ENCODE peak calls at places on chromosomes 4 and X, in four cellular contexts. One of them, this sample, is unnamed.

GRCh38 chr4:119025916-119026661 is 109.5 kb upstream of the MYOZ2 start:
- DNase-seq in fibroblast of lung: peak; percentile 91
- DNase-seq in mucosa of descending colon: no peak
- DNase-seq in tibial nerve: no peak
- DNase-seq in this sample: peak; percentile 82

GRCh38 chrX:76454456-76454927 is 27.0 kb downstream of the MAGEE1 start:
- DNase-seq in fibroblast of lung: peak; percentile 2
- DNase-seq in mucosa of descending colon: peak; percentile 8
- DNase-seq in tibial nerve: no peak
- DNase-seq in this sample: no peak

GRCh38 chr4:83661359-83661758 is 125.5 kb downstream of the GPAT3 start:
- DNase-seq in fibroblast of lung: no peak
- DNase-seq in mucosa of descending colon: no peak
- DNase-seq in tibial nerve: no peak
- DNase-seq in this sample: no peak

GRCh38 chr4:16199132-16199531 is 27.1 kb downstream of the TAPT1 start:
- DNase-seq in fibroblast of lung: peak; percentile 30
- DNase-seq in mucosa of descending colon: no peak
- DNase-seq in tibial nerve: no peak
- DNase-seq in this sample: no peak

GRCh38 chr4:118112647-118113046 is 78.4 kb downstream of the NDST3 start:
- DNase-seq in fibroblast of lung: peak; percentile 39
- DNase-seq in mucosa of descending colon: no peak
- DNase-seq in tibial nerve: no peak
- DNase-seq in this sample: no peak

GRCh38 chr4:56200275-56200674 is 187.0 kb downstream of the AASDH start:
- DNase-seq in fibroblast of lung: peak; percentile 26
- DNase-seq in mucosa of descending colon: no peak
- DNase-seq in tibial nerve: no peak
- DNase-seq in this sample: no peak

GRCh38 chr4:189046642-189047041 is 894.0 kb upstream of the FRG1 start:
- DNase-seq in fibroblast of lung: peak; percentile 20
- DNase-seq in mucosa of descending colon: no peak
- DNase-seq in tibial nerve: no peak
- DNase-seq in this sample: no peak

GRCh38 chr4:74716436-74716765 is 77.9 kb downstream of the BTC start:
- DNase-seq in fibroblast of lung: no peak
- DNase-seq in mucosa of descending colon: no peak
- DNase-seq in tibial nerve: no peak
- DNase-seq in this sample: no peak

GRCh38 chr4:155569471-155569870 is 97.2 kb upstream of the GUCY1A1 start:
- DNase-seq in fibroblast of lung: no peak
- DNase-seq in mucosa of descending colon: no peak
- DNase-seq in tibial nerve: no peak
- DNase-seq in this sample: no peak

GRCh38 chrX:10098235-10098819 is 58.4 kb upstream of the CLCN4 start:
- DNase-seq in fibroblast of lung: no peak
- DNase-seq in mucosa of descending colon: peak; percentile 33
- DNase-seq in tibial nerve: no peak
- DNase-seq in this sample: no peak

GRCh38 chrX:132023896-132024386 is 839 bp downstream of the STK26 start:
- DNase-seq in fibroblast of lung: no peak
- DNase-seq in mucosa of descending colon: peak; percentile 63
- DNase-seq in tibial nerve: no peak
- DNase-seq in this sample: no peak

GRCh38 chr4:179893967-179894590 is 2349.1 kb upstream of the TENM3 start:
- DNase-seq in fibroblast of lung: peak; percentile 32
- DNase-seq in mucosa of descending colon: no peak
- DNase-seq in tibial nerve: no peak
- DNase-seq in this sample: peak; percentile 75

GRCh38 chr4:8817081-8817812 is 54.4 kb downstream of the HMX1 start:
- DNase-seq in fibroblast of lung: no peak
- DNase-seq in mucosa of descending colon: no peak
- DNase-seq in tibial nerve: no peak
- DNase-seq in this sample: no peak

GRCh38 chrX:7145454-7145853 is 2.1 kb upstream of the STS start:
- DNase-seq in fibroblast of lung: no peak
- DNase-seq in mucosa of descending colon: no peak
- DNase-seq in tibial nerve: no peak
- DNase-seq in this sample: no peak

GRCh38 chr4:105930696-105931095 is 35.4 kb downstream of the NPNT start:
- DNase-seq in fibroblast of lung: no peak
- DNase-seq in mucosa of descending colon: no peak
- DNase-seq in tibial nerve: no peak
- DNase-seq in this sample: no peak

GRCh38 chr4:101337688-101338087 is 9.6 kb downstream of the PPP3CA start:
- DNase-seq in fibroblast of lung: peak; percentile 68
- DNase-seq in mucosa of descending colon: no peak
- DNase-seq in tibial nerve: no peak
- DNase-seq in this sample: no peak

GRCh38 chr4:73620115-73620792 is at the start of gene RASSF6:
- DNase-seq in fibroblast of lung: peak; percentile 20
- DNase-seq in mucosa of descending colon: peak; percentile 90
- DNase-seq in tibial nerve: no peak
- DNase-seq in this sample: no peak

GRCh38 chr4:186249785-186250739 is 15.9 kb upstream of the F11 start:
- DNase-seq in fibroblast of lung: peak; percentile 35
- DNase-seq in mucosa of descending colon: no peak
- DNase-seq in tibial nerve: no peak
- DNase-seq in this sample: no peak

GRCh38 chr4:137370699-137371098 is 161.6 kb downstream of the PCDH18 start:
- DNase-seq in fibroblast of lung: no peak
- DNase-seq in mucosa of descending colon: no peak
- DNase-seq in tibial nerve: no peak
- DNase-seq in this sample: no peak

GRCh38 chr4:80538276-80538926 is 202.9 kb downstream of the CFAP299 start:
- DNase-seq in fibroblast of lung: peak; percentile 58
- DNase-seq in mucosa of descending colon: no peak
- DNase-seq in tibial nerve: no peak
- DNase-seq in this sample: no peak

GRCh38 chrX:103329991-103330390 is at the start of gene TCEAL7:
- DNase-seq in fibroblast of lung: peak; percentile 65
- DNase-seq in mucosa of descending colon: no peak
- DNase-seq in tibial nerve: no peak
- DNase-seq in this sample: peak; percentile 4

GRCh38 chr4:183214912-183215488 is 105.1 kb downstream of the CLDN22 start:
- DNase-seq in fibroblast of lung: no peak
- DNase-seq in mucosa of descending colon: no peak
- DNase-seq in tibial nerve: no peak
- DNase-seq in this sample: no peak

GRCh38 chr4:185648631-185649030 is 113.3 kb upstream of the PDLIM3 start:
- DNase-seq in fibroblast of lung: no peak
- DNase-seq in mucosa of descending colon: no peak
- DNase-seq in tibial nerve: no peak
- DNase-seq in this sample: no peak

GRCh38 chr4:8550691-8551090 is 29.5 kb upstream of the GPR78 start:
- DNase-seq in fibroblast of lung: no peak
- DNase-seq in mucosa of descending colon: no peak
- DNase-seq in tibial nerve: no peak
- DNase-seq in this sample: no peak

GRCh38 chr4:105088110-105088879 is 58.4 kb upstream of the TET2 start:
- DNase-seq in fibroblast of lung: peak; percentile 98
- DNase-seq in mucosa of descending colon: no peak
- DNase-seq in tibial nerve: no peak
- DNase-seq in this sample: peak; percentile 58

GRCh38 chr4:176788971-176789370 is 3.8 kb downstream of the VEGFC start:
- DNase-seq in fibroblast of lung: no peak
- DNase-seq in mucosa of descending colon: no peak
- DNase-seq in tibial nerve: no peak
- DNase-seq in this sample: no peak

GRCh38 chr4:89064848-89065247 is 7.9 kb upstream of the FAM13A start:
- DNase-seq in fibroblast of lung: peak; percentile 64
- DNase-seq in mucosa of descending colon: no peak
- DNase-seq in tibial nerve: no peak
- DNase-seq in this sample: no peak

GRCh38 chr4:16075061-16075460 is 8.8 kb downstream of the PROM1 start:
- DNase-seq in fibroblast of lung: peak; percentile 30
- DNase-seq in mucosa of descending colon: no peak
- DNase-seq in tibial nerve: no peak
- DNase-seq in this sample: no peak

GRCh38 chr4:134663742-134664141 is 462.2 kb upstream of the PABPC4L start:
- DNase-seq in fibroblast of lung: no peak
- DNase-seq in mucosa of descending colon: no peak
- DNase-seq in tibial nerve: no peak
- DNase-seq in this sample: no peak

GRCh38 chr4:98293089-98293887 is 32.1 kb downstream of the RAP1GDS1 start:
- DNase-seq in fibroblast of lung: peak; percentile 28
- DNase-seq in mucosa of descending colon: no peak
- DNase-seq in tibial nerve: no peak
- DNase-seq in this sample: no peak

GRCh38 chrX:130060122-130061069 is 49.9 kb downstream of the ELF4 start:
- DNase-seq in fibroblast of lung: peak; percentile 42
- DNase-seq in mucosa of descending colon: peak; percentile 91
- DNase-seq in tibial nerve: peak; percentile 63
- DNase-seq in this sample: no peak

GRCh38 chrX:2545144-2545543 is 44.4 kb upstream of the DHRSX start:
- DNase-seq in fibroblast of lung: no peak
- DNase-seq in mucosa of descending colon: no peak
- DNase-seq in tibial nerve: no peak
- DNase-seq in this sample: no peak

GRCh38 chrX:149950681-149951080 is 12.4 kb upstream of the EOLA2 start:
- DNase-seq in fibroblast of lung: peak; percentile 39
- DNase-seq in mucosa of descending colon: no peak
- DNase-seq in tibial nerve: no peak
- DNase-seq in this sample: peak; percentile 42

DNA sequence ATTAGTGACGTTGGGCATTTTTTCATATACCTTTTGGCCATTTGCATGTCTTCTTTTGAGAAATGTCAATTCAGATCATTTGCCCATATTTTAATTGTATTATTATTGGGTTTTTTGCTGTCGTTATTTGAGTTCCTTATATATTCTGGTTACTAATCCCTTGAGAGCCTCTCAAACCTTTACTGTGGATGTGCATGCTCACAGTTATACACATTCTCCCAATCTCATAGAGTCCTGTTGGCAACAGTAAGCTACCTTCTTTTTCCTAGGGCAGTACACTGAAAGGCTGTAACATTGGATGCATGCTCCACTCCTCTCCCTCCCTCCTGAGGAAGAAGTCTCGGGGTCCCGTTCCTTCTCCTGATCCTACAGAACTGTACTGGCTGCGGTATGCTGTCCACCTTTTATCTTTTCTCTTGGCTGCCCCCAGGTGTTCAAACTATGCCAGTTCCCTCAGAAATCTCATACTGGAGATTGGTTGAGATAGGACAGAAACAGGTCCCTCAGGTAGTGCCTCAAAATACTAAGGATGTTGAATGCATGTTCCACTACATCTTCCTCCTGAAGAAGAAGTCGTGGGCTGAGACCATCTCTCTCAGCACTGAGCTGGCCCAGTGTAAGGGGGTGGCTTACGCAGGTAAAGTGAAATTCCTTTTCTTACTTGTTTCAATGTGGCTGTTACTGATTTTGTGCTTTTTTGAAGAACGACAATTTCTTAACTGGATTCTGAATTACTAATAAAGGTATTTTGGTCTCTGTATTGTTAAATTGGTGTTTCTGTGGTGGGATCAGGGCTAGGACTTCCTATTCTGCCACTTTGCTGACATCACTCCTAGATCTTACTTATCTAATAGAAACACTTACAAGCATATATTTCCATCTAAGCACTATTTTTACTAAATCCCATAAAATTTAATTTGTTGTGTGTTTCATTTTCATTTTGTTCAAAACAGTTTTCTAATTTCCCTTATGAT is 145.4 kb upstream of the HUWE1 start:
- DNase-seq in fibroblast of lung: peak; percentile 16
- DNase-seq in mucosa of descending colon: no peak
- DNase-seq in tibial nerve: no peak
- DNase-seq in this sample: no peak
- TF ChIP-seq CTCF in fibroblast of lung: peak; percentile 44
- TF ChIP-seq CTCF in mucosa of descending colon: no peak
- TF ChIP-seq CTCF in tibial nerve: no peak
- TF ChIP-seq CTCF in this sample: peak; percentile 47

DNA sequence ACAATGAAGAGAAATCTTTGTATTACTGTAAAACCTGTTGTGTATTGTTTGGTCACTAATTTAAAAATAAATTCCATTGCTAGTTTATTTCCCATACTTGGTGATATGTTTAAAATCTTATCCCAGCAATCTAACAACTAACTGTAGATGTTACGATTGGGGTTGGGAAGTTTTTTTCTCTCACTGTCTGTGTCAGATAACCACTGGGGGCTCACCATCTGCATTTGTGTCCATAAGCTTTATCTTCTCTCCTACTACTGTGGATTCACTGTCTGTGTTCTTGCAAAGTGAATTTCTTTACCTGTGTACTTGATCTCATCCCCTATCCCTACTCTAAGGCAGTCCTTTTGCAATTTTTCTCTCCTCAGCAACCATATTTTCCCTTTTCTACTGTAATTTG is 81.3 kb downstream of the STIM2 start:
- DNase-seq in fibroblast of lung: no peak
- DNase-seq in mucosa of descending colon: no peak
- DNase-seq in tibial nerve: no peak
- DNase-seq in this sample: no peak
- TF ChIP-seq CTCF in fibroblast of lung: no peak
- TF ChIP-seq CTCF in mucosa of descending colon: no peak
- TF ChIP-seq CTCF in tibial nerve: no peak
- TF ChIP-seq CTCF in this sample: no peak

GRCh38 chr4:15003891-15004700 is 1.8 kb downstream of the CPEB2 start:
- DNase-seq in fibroblast of lung: peak; percentile 23
- DNase-seq in mucosa of descending colon: peak; percentile 74
- DNase-seq in tibial nerve: peak; percentile 27
- DNase-seq in this sample: no peak

GRCh38 chr4:15005474-15006115 is 3.3 kb downstream of the CPEB2 start:
- DNase-seq in fibroblast of lung: no peak
- DNase-seq in mucosa of descending colon: no peak
- DNase-seq in tibial nerve: no peak
- DNase-seq in this sample: no peak

GRCh38 chr4:15007201-15007600 is 4.9 kb downstream of the CPEB2 start:
- DNase-seq in fibroblast of lung: no peak
- DNase-seq in mucosa of descending colon: no peak
- DNase-seq in tibial nerve: no peak
- DNase-seq in this sample: no peak

GRCh38 chr4:15004701-15005301 is 2.5 kb downstream of the CPEB2 start:
- DNase-seq in fibroblast of lung: peak; percentile 75
- DNase-seq in mucosa of descending colon: peak; percentile 93
- DNase-seq in tibial nerve: peak; percentile 81
- DNase-seq in this sample: peak; percentile 60

GRCh38 chr4:15006416-15007024 is 4.2 kb downstream of the CPEB2 start:
- DNase-seq in fibroblast of lung: peak; percentile 19
- DNase-seq in mucosa of descending colon: no peak
- DNase-seq in tibial nerve: no peak
- DNase-seq in this sample: no peak
- TF ChIP-seq CTCF in fibroblast of lung: peak; percentile 51
- TF ChIP-seq CTCF in mucosa of descending colon: no peak
- TF ChIP-seq CTCF in tibial nerve: peak; percentile 21
- TF ChIP-seq CTCF in this sample: peak; percentile 19

GRCh38 chrX:23626651-23627050 is 40.6 kb upstream of the PRDX4 start:
- DNase-seq in fibroblast of lung: no peak
- DNase-seq in mucosa of descending colon: no peak
- DNase-seq in tibial nerve: no peak
- DNase-seq in this sample: no peak
- TF ChIP-seq CTCF in fibroblast of lung: no peak
- TF ChIP-seq CTCF in mucosa of descending colon: no peak
- TF ChIP-seq CTCF in tibial nerve: no peak
- TF ChIP-seq CTCF in this sample: no peak

This sample was measured in AG09319.